ENCODE peak calls at places on chromosome 22, in eight cellular contexts. T, R, Z, N, L, G, Q and A are unnamed samples.

GRCh38 chr22:36541831-36542391 is 12.9 kb upstream of the EIF3D start:
- DNase-seq in T (no peak), R (no peak), Z (peak; percentile 84), N (peak; percentile 94), L (peak; percentile 35), G (peak; percentile 65), Q (no peak), A (peak; percentile 87)

GRCh38 chr22:22144858-22145257 is 99.7 kb upstream of the VPREB1 start:
- DNase-seq in T (no peak), R (no peak), Z (no peak), N (peak; percentile 3), L (no peak), G (no peak), Q (no peak), A (peak; percentile 44)

GRCh38 chr22:28025333-28025732 is 106.3 kb upstream of the PITPNB start:
- DNase-seq in T (no peak), R (no peak), Z (no peak), N (no peak), L (peak; percentile 18), G (no peak), Q (peak; percentile 32), A (no peak)

GRCh38 chr22:47135338-47135737 is 372.9 kb downstream of the TBC1D22A start:
- DNase-seq in T (no peak), R (no peak), Z (no peak), N (no peak), L (no peak), G (no peak), Q (no peak), A (no peak)

GRCh38 chr22:44192098-44192810 is 11.5 kb downstream of the PARVG start:
- DNase-seq in T (peak; percentile 72), R (peak; percentile 86), Z (peak; percentile 7), N (peak; percentile 27), L (no peak), G (no peak), Q (no peak), A (peak; percentile 15)

GRCh38 chr22:22926359-22927195 is 39.0 kb downstream of the IGLL5 start:
- DNase-seq in T (no peak), R (no peak), Z (no peak), N (no peak), L (no peak), G (no peak), Q (no peak), A (no peak)

GRCh38 chr22:31977141-31977781 is 32.9 kb downstream of the YWHAH start:
- DNase-seq in T (peak; percentile 70), R (peak; percentile 94), Z (peak; percentile 74), N (peak; percentile 59), L (peak; percentile 87), G (no peak), Q (peak; percentile 85), A (peak; percentile 84)

GRCh38 chr22:37356922-37357321 is 70.4 kb downstream of the ELFN2 start:
- DNase-seq in T (no peak), R (no peak), Z (no peak), N (no peak), L (no peak), G (no peak), Q (no peak), A (no peak)

GRCh38 chr22:40819741-40820140 is 595 bp upstream of the SLC25A17 start:
- DNase-seq in T (no peak), R (no peak), Z (peak; percentile 49), N (peak; percentile 49), L (no peak), G (no peak), Q (no peak), A (peak; percentile 51)

GRCh38 chr22:23376256-23376655 is 195.9 kb downstream of the BCR start:
- DNase-seq in T (no peak), R (peak; percentile 64), Z (peak; percentile 13), N (peak; percentile 17), L (no peak), G (no peak), Q (no peak), A (peak; percentile 28)

GRCh38 chr22:23068096-23068831 is 2.1 kb upstream of the GNAZ start:
- DNase-seq in T (peak; percentile 43), R (peak; percentile 4), Z (no peak), N (no peak), L (peak; percentile 22), G (no peak), Q (peak; percentile 44), A (no peak)

GRCh38 chr22:19329454-19329853 is 37.9 kb upstream of the CLTCL1 start:
- DNase-seq in T (no peak), R (no peak), Z (no peak), N (no peak), L (no peak), G (no peak), Q (no peak), A (no peak)

GRCh38 chr22:29147241-29147919 is 58.3 kb upstream of the EMID1 start:
- DNase-seq in T (no peak), R (no peak), Z (no peak), N (no peak), L (peak; percentile 20), G (no peak), Q (peak; percentile 28), A (no peak)

GRCh38 chr22:32020117-32020516 is 22.9 kb upstream of the SLC5A1 start:
- DNase-seq in T (no peak), R (no peak), Z (peak; percentile 74), N (peak; percentile 92), L (no peak), G (no peak), Q (no peak), A (peak; percentile 89)

GRCh38 chr22:38193580-38193979 is 8.2 kb upstream of the MAFF start:
- DNase-seq in T (peak; percentile 58), R (no peak), Z (peak; percentile 66), N (no peak), L (peak; percentile 45), G (no peak), Q (no peak), A (no peak)

GRCh38 chr22:28802595-28803087 is 2.3 kb upstream of the XBP1 start:
- DNase-seq in T (no peak), R (no peak), Z (no peak), N (no peak), L (no peak), G (no peak), Q (no peak), A (no peak)

GRCh38 chr22:35150163-35151107 is 84.5 kb downstream of the ISX start:
- DNase-seq in T (peak; percentile 56), R (peak; percentile 89), Z (peak; percentile 51), N (peak; percentile 37), L (peak; percentile 50), G (no peak), Q (peak; percentile 73), A (peak; percentile 50)
- TF ChIP-seq CTCF in T (peak; percentile 72), R (peak; percentile 82), Z (peak; percentile 79), N (peak; percentile 66), L (peak; percentile 42), G (peak; percentile 79), Q (peak; percentile 70), A (peak; percentile 74)

DNA sequence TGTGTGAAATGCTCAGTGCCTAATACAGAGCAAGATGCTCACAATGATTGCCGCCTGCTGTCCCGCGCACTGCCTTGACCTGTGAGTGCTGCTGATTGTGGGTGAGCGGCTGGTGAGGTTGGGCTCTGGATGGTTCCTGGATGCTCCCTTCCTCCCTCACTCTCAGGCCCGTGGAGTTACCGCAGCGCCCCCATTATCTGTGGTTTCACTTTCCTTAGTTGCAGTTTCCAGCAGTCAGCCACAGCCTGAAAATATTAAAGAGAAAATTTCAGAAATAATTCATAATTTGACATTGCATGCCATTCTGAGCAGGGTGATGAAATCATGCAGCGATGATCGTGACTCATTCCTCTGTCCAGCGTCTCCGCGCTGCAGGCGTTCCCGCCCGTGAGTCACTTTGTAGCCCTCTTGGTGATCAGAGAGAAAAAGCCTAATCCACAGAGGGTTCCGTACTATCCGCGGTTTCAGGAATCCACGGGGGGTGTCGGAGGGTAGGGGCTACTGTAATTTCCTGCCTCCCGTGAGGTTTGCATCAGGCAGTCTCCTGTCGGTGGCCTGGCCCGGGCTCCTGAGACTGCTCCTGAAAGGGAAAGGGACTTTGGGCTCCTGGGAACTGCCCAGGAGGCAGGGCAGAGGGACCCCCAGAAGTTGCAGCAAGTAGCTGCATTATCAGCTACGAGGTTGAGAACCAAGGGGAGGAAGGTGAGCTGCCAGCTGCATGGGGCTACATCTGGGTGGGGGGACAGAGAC is 10.6 kb downstream of the RPL3 start:
- DNase-seq in T (peak; percentile 69), R (no peak), Z (peak; percentile 96), N (peak; percentile 90), L (peak; percentile 59), G (peak; percentile 82), Q (no peak), A (peak; percentile 99)
- TF ChIP-seq CTCF in T (no peak), R (no peak), Z (peak; percentile 13), N (peak; percentile 1), L (no peak), G (peak; percentile 38), Q (peak; percentile 7), A (peak; percentile 56)

GRCh38 chr22:20495861-20496681 is 476 bp upstream of the KLHL22 start:
- DNase-seq in T (peak; percentile 94), R (peak; percentile 87), Z (peak; percentile 90), N (peak; percentile 80), L (peak; percentile 94), G (no peak), Q (peak; percentile 97), A (peak; percentile 91)
- TF ChIP-seq CTCF in T (peak; percentile 86), R (peak; percentile 70), Z (peak; percentile 73), N (peak; percentile 79), L (peak; percentile 95), G (peak; percentile 94), Q (peak; percentile 86), A (peak; percentile 93)

GRCh38 chr22:46027219-46028068 is 50.5 kb upstream of the WNT7B start:
- DNase-seq in T (peak; percentile 80), R (peak; percentile 48), Z (no peak), N (no peak), L (peak; percentile 76), G (no peak), Q (peak; percentile 87), A (no peak)
- TF ChIP-seq CTCF in T (peak; percentile 39), R (no peak), Z (no peak), N (no peak), L (no peak), G (no peak), Q (peak; percentile 19), A (no peak)

DNA sequence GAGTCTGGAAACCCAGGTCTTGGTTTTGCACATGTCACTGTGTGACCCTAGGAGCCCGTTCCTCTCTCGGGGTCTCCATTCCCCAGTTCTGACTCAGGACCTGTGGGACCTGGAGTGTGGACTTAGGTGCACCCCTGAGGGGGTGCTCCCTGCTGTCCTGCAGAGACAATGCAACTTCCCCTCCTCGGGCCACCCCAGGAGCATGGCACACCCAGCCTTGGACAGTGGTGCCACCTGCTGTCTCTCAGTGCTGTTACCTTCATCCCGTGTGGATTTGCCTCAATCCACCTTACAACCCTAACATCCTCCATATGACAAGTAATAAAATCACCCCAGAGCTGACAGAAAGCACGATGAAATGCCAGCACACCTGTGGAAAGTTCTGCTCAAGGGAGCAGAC is 27.5 kb upstream of the CRYBB3 start:
- DNase-seq in T (no peak), R (no peak), Z (no peak), N (no peak), L (peak; percentile 50), G (no peak), Q (peak; percentile 69), A (peak; percentile 8)
- TF ChIP-seq CTCF in T (peak; percentile 57), R (no peak), Z (peak; percentile 39), N (no peak), L (peak; percentile 77), G (no peak), Q (peak; percentile 49), A (peak; percentile 41)

GRCh38 chr22:50236731-50237409 is 8.0 kb downstream of the TUBGCP6 start:
- DNase-seq in T (no peak), R (no peak), Z (peak; percentile 44), N (peak; percentile 20), L (no peak), G (no peak), Q (no peak), A (peak; percentile 57)
- TF ChIP-seq CTCF in T (peak; percentile 13), R (peak; percentile 17), Z (peak; percentile 46), N (peak; percentile 41), L (no peak), G (peak; percentile 54), Q (no peak), A (peak; percentile 71)